ENCODE peak calls at places on chromosomes 11 and 22, in ten cellular contexts. W, V, R, A, Q, D, Z, X, F and L are unnamed samples.

GRCh38 chr22:46079861-46080821 is 70.2 kb upstream of the PPARA start:
- DNase-seq in W (no peak), V (no peak), R (peak), A (peak), Q (peak), D (no peak), Z (no peak), X (peak), F (no peak), L (no peak)

GRCh38 chr11:99063331-99063730 is 42.6 kb downstream of the CNTN5 start:
- DNase-seq in W (no peak), V (no peak), R (no peak), A (no peak), Q (no peak), D (no peak), Z (no peak), X (no peak), F (no peak), L (no peak)

GRCh38 chr22:46934746-46935491 is 172.5 kb downstream of the TBC1D22A start:
- DNase-seq in W (peak), V (no peak), R (no peak), A (no peak), Q (no peak), D (peak), Z (peak), X (no peak), F (peak), L (peak)

GRCh38 chr11:121421149-121421906 is 30.8 kb upstream of the SORL1 start:
- DNase-seq in W (no peak), V (no peak), R (no peak), A (no peak), Q (no peak), D (no peak), Z (no peak), X (no peak), F (no peak), L (no peak)

GRCh38 chr11:130839950-130840666 is 76.2 kb downstream of the SNX19 start:
- DNase-seq in W (no peak), V (no peak), R (peak), A (no peak), Q (no peak), D (no peak), Z (no peak), X (no peak), F (peak), L (no peak)

GRCh38 chr22:30054764-30055069 is 25.5 kb upstream of the HORMAD2 start:
- DNase-seq in W (no peak), V (no peak), R (no peak), A (no peak), Q (no peak), D (no peak), Z (no peak), X (no peak), F (no peak), L (no peak)

GRCh38 chr11:1505480-1505879 is 18.9 kb upstream of the MOB2 start:
- DNase-seq in W (no peak), V (no peak), R (no peak), A (no peak), Q (no peak), D (no peak), Z (no peak), X (no peak), F (no peak), L (no peak)

GRCh38 chr22:31870890-31871289 is 73.4 kb upstream of the YWHAH start:
- DNase-seq in W (no peak), V (no peak), R (no peak), A (no peak), Q (no peak), D (no peak), Z (no peak), X (peak), F (peak), L (peak)

GRCh38 chr11:64675417-64676252 is 47.4 kb downstream of the NRXN2 start:
- DNase-seq in W (peak), V (no peak), R (peak), A (no peak), Q (peak), D (no peak), Z (peak), X (peak), F (peak), L (no peak)

GRCh38 chr11:126992804-126993111 is 7.8 kb downstream of the KIRREL3 start:
- DNase-seq in W (no peak), V (no peak), R (no peak), A (no peak), Q (no peak), D (no peak), Z (no peak), X (no peak), F (peak), L (no peak)

GRCh38 chr11:77518471-77518870 is 44.6 kb upstream of the PAK1 start:
- DNase-seq in W (no peak), V (no peak), R (no peak), A (no peak), Q (no peak), D (no peak), Z (no peak), X (no peak), F (no peak), L (no peak)

GRCh38 chr11:37533087-37533486 is 935.1 kb upstream of the RAG2 start:
- DNase-seq in W (no peak), V (no peak), R (no peak), A (no peak), Q (no peak), D (no peak), Z (no peak), X (no peak), F (no peak), L (no peak)

GRCh38 chr11:6738590-6738989 is 33.2 kb downstream of the OR2AG2 start:
- DNase-seq in W (no peak), V (no peak), R (no peak), A (no peak), Q (no peak), D (no peak), Z (no peak), X (no peak), F (no peak), L (no peak)

GRCh38 chr11:68959465-68960298 is 21.1 kb downstream of the MRGPRD start:
- DNase-seq in W (no peak), V (no peak), R (no peak), A (no peak), Q (no peak), D (no peak), Z (no peak), X (no peak), F (no peak), L (no peak)

GRCh38 chr11:102716527-102716926 is 8.2 kb downstream of the MMP8 start:
- DNase-seq in W (no peak), V (no peak), R (no peak), A (no peak), Q (no peak), D (no peak), Z (no peak), X (no peak), F (no peak), L (no peak)

GRCh38 chr11:77779935-77780334 is 40.6 kb downstream of the RSF1 start:
- DNase-seq in W (no peak), V (no peak), R (no peak), A (no peak), Q (no peak), D (no peak), Z (no peak), X (no peak), F (peak), L (peak)

GRCh38 chr11:67295846-67296245 is 6.7 kb downstream of the ANKRD13D start:
- DNase-seq in W (no peak), V (no peak), R (no peak), A (no peak), Q (no peak), D (no peak), Z (no peak), X (no peak), F (no peak), L (no peak)

GRCh38 chr11:33383075-33383919 is 126.1 kb downstream of the HIPK3 start:
- DNase-seq in W (no peak), V (no peak), R (no peak), A (no peak), Q (no peak), D (no peak), Z (no peak), X (no peak), F (peak), L (no peak)

GRCh38 chr11:44852952-44853351 is 97.7 kb downstream of the TP53I11 start:
- DNase-seq in W (no peak), V (no peak), R (no peak), A (no peak), Q (no peak), D (no peak), Z (no peak), X (no peak), F (no peak), L (no peak)

GRCh38 chr11:12681462-12681861 is 7.2 kb downstream of the TEAD1 start:
- DNase-seq in W (no peak), V (no peak), R (no peak), A (no peak), Q (no peak), D (no peak), Z (no peak), X (no peak), F (no peak), L (no peak)